ENCODE peak calls at places on chromosomes 4 and X, in six cellular contexts. P is BE2C, F is GM20000, V is MM.1S, Z is astrocyte of the spinal cord, B is epithelial cell of esophagus. M is an unnamed sample.

GRCh38 chr4:131499139-131499873 is 1649.8 kb upstream of the PCDH10 start:
- DNase-seq in P (no peak), F (no peak), V (no peak), Z (peak), B (peak), M (no peak)

GRCh38 chrX:327660-328126 is 9.1 kb upstream of the GTPBP6 start:
- DNase-seq in P (no peak), F (no peak), V (no peak), Z (no peak), B (no peak), M (no peak)

GRCh38 chrX:115898382-115899001 is 272.1 kb upstream of the AGTR2 start:
- DNase-seq in P (peak), F (peak), V (peak), Z (peak), B (no peak), M (no peak)

GRCh38 chrX:12929701-12930100 is 23.3 kb downstream of the TLR8 start:
- DNase-seq in P (no peak), F (no peak), V (no peak), Z (no peak), B (peak), M (no peak)

GRCh38 chrX:153333821-153334653 is at the start of gene ZNF275:
- DNase-seq in P (peak), F (peak), V (peak), Z (peak), B (peak), M (peak)

GRCh38 chr4:169024762-169025161 is 14.7 kb upstream of the CBR4 start:
- DNase-seq in P (peak), F (peak), V (peak), Z (peak), B (peak), M (no peak)

GRCh38 chr4:184719407-184719806 is 14.5 kb downstream of the CENPU start:
- DNase-seq in P (no peak), F (no peak), V (no peak), Z (no peak), B (no peak), M (no peak)

GRCh38 chr4:173526034-173526482 is 4.0 kb downstream of the HAND2 start:
- DNase-seq in P (no peak), F (no peak), V (no peak), Z (no peak), B (no peak), M (no peak)

GRCh38 chr4:101421393-101421792 is 74.1 kb upstream of the PPP3CA start:
- DNase-seq in P (no peak), F (no peak), V (no peak), Z (no peak), B (no peak), M (no peak)

GRCh38 chr4:79852305-79852730 is 220.7 kb downstream of the ANTXR2 start:
- DNase-seq in P (no peak), F (no peak), V (no peak), Z (peak), B (no peak), M (no peak)

GRCh38 chr4:141352775-141353544 is 132.3 kb downstream of the ZNF330 start:
- DNase-seq in P (no peak), F (no peak), V (no peak), Z (peak), B (peak), M (no peak)

GRCh38 chr4:20984011-20984836 is 284.0 kb downstream of the PACRGL start:
- DNase-seq in P (peak), F (no peak), V (no peak), Z (peak), B (no peak), M (no peak)

GRCh38 chr4:112514449-112515277 is 1.3 kb downstream of the NEUROG2 start:
- DNase-seq in P (peak), F (peak), V (peak), Z (no peak), B (no peak), M (peak)

GRCh38 chrX:52368368-52369055 is at the start of gene XAGE2:
- DNase-seq in P (no peak), F (no peak), V (no peak), Z (no peak), B (no peak), M (no peak)

GRCh38 chr4:82753238-82753637 is 45.4 kb downstream of the SCD5 start:
- DNase-seq in P (no peak), F (no peak), V (no peak), Z (no peak), B (peak), M (no peak)

GRCh38 chr4:152234571-152234970 is 301.3 kb downstream of the FBXW7 start:
- DNase-seq in P (no peak), F (no peak), V (no peak), Z (no peak), B (no peak), M (no peak)

GRCh38 chr4:144355809-144356757 is 215.6 kb upstream of the GYPA start:
- DNase-seq in P (no peak), F (peak), V (peak), Z (peak), B (peak), M (peak)

GRCh38 chr4:2761035-2761923 is 5.1 kb upstream of the TNIP2 start:
- DNase-seq in P (no peak), F (peak), V (no peak), Z (peak), B (peak), M (peak)

GRCh38 chrX:48196745-48197213 is at the start of gene SSX5:
- DNase-seq in P (no peak), F (no peak), V (no peak), Z (no peak), B (no peak), M (no peak)

GRCh38 chr4:73687414-73687813 is 53.0 kb upstream of the CXCL8 start:
- DNase-seq in P (no peak), F (no peak), V (no peak), Z (no peak), B (no peak), M (no peak)

GRCh38 chrX:124223524-124223923 is 108.9 kb upstream of the TEX13D start:
- DNase-seq in P (no peak), F (no peak), V (no peak), Z (no peak), B (no peak), M (peak)

GRCh38 chr4:184250795-184251679 is 33.4 kb upstream of the ENPP6 start:
- DNase-seq in P (peak), F (peak), V (peak), Z (peak), B (peak), M (peak)

GRCh38 chr4:6620296-6620695 is 20.2 kb upstream of the MRFAP1 start:
- DNase-seq in P (no peak), F (no peak), V (no peak), Z (no peak), B (no peak), M (no peak)

GRCh38 chr4:7516116-7516772 is 81.5 kb upstream of the PSAPL1 start:
- DNase-seq in P (peak), F (no peak), V (no peak), Z (no peak), B (no peak), M (no peak)

GRCh38 chrX:67612231-67612630 is 68.4 kb downstream of the AR start:
- DNase-seq in P (no peak), F (no peak), V (no peak), Z (peak), B (peak), M (no peak)

GRCh38 chr4:105808459-105809041 is 86.7 kb upstream of the NPNT start:
- DNase-seq in P (peak), F (no peak), V (no peak), Z (peak), B (peak), M (no peak)

GRCh38 chr4:70008771-70009170 is 13.0 kb downstream of the STATH start:
- DNase-seq in P (no peak), F (no peak), V (no peak), Z (no peak), B (no peak), M (no peak)

GRCh38 chrX:150966235-150966634 is 16.9 kb upstream of the HMGB3 start:
- DNase-seq in P (no peak), F (no peak), V (no peak), Z (no peak), B (no peak), M (no peak)

GRCh38 chrX:95728446-95728845 is 956.2 kb upstream of the DIAPH2 start:
- DNase-seq in P (no peak), F (no peak), V (no peak), Z (no peak), B (no peak), M (no peak)

GRCh38 chr4:15434086-15434485 is 6.3 kb downstream of the C1QTNF7 start:
- DNase-seq in P (no peak), F (no peak), V (no peak), Z (no peak), B (no peak), M (no peak)

GRCh38 chrX:155028749-155029360 is 2.2 kb downstream of the FUNDC2 start:
- DNase-seq in P (no peak), F (no peak), V (no peak), Z (peak), B (peak), M (no peak)

GRCh38 chr4:111781611-111782010 is 363.6 kb upstream of the FAM241A start:
- DNase-seq in P (no peak), F (no peak), V (no peak), Z (no peak), B (peak), M (no peak)

GRCh38 chr4:41631538-41631937 is 93.6 kb downstream of the LIMCH1 start:
- DNase-seq in P (no peak), F (no peak), V (no peak), Z (no peak), B (no peak), M (no peak)

GRCh38 chrX:131987252-131987651 is 35.9 kb upstream of the STK26 start:
- DNase-seq in P (no peak), F (peak), V (peak), Z (no peak), B (no peak), M (peak)

GRCh38 chrX:8043121-8043520 is 115.9 kb upstream of the PNPLA4 start:
- DNase-seq in P (no peak), F (no peak), V (no peak), Z (no peak), B (peak), M (no peak)
- TF ChIP-seq CTCF in P (no peak), F (no peak), V (no peak), Z (no peak), B (no peak), M (no peak)

GRCh38 chr4:76733380-76733779 is 164.6 kb downstream of the SOWAHB start:
- DNase-seq in P (no peak), F (no peak), V (peak), Z (no peak), B (peak), M (peak)
- TF ChIP-seq CTCF in P (no peak), F (no peak), V (peak), Z (no peak), B (peak), M (no peak)

DNA sequence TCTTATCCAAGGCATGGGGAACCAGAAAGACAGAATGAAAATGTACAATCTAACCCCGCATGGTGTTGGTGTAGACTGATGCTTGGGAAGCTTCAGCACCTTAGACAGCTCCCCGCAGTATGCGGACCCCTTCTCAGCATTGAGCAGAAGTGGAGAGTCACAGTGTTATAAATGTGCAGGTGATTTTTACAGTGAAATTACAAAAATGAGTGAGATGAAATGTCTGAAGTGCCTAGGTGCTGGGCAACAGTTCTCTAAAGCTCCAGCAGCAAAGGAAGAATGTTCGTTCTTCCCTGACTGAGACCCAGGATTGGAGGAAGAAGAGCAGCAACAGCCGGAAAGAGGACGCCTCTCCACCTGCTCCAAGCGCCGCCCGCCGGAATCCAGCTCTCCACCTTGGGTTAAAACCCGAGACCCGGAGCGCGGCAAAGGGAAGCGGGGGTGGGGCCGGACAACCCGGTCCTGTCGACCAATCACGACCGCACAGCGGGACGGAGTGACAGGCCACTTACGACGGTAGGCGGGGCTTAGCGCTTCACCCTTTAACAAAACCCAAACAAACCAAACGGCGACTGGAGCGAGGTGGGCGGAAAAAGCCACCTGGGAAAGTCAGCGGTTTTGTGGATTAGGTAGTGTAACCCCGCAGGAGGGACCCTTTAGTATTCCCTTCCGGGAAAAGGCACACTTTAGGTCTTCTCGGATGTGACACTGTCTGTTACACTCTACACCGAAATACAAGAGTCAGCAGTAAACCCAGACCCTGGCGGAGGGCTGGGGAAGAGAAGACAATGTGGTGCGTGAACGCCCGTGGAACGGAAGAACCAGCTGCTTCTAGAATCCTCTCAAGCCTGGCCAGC is at the start of gene GLRA3:
- DNase-seq in P (peak), F (peak), V (peak), Z (peak), B (peak), M (peak)
- TF ChIP-seq CTCF in P (no peak), F (no peak), V (no peak), Z (no peak), B (no peak), M (no peak)

GRCh38 chr4:1753692-1754311 is 32.5 kb downstream of the TACC3 start:
- DNase-seq in P (no peak), F (no peak), V (no peak), Z (no peak), B (no peak), M (no peak)

GRCh38 chr4:1755297-1755696 is 34.0 kb downstream of the TACC3 start:
- DNase-seq in P (no peak), F (no peak), V (no peak), Z (no peak), B (no peak), M (no peak)

GRCh38 chr4:1756079-1756478 is 34.8 kb downstream of the TACC3 start:
- DNase-seq in P (no peak), F (no peak), V (no peak), Z (no peak), B (no peak), M (no peak)

GRCh38 chr4:1753256-1753655 is 31.9 kb downstream of the TACC3 start:
- DNase-seq in P (no peak), F (no peak), V (no peak), Z (no peak), B (no peak), M (no peak)

GRCh38 chr4:1754336-1754735 is 33.0 kb downstream of the TACC3 start:
- DNase-seq in P (no peak), F (no peak), V (no peak), Z (no peak), B (no peak), M (no peak)
- TF ChIP-seq CTCF in P (no peak), F (no peak), V (no peak), Z (no peak), B (no peak), M (no peak)

GRCh38 chrX:72387247-72387646 is 81.5 kb upstream of the CITED1 start:
- DNase-seq in P (no peak), F (no peak), V (no peak), Z (no peak), B (no peak), M (no peak)

GRCh38 chrX:72381439-72382198 is 75.9 kb upstream of the CITED1 start:
- DNase-seq in P (no peak), F (no peak), V (no peak), Z (no peak), B (no peak), M (no peak)

GRCh38 chrX:72382199-72382590 is 76.5 kb upstream of the CITED1 start:
- DNase-seq in P (no peak), F (no peak), V (peak), Z (no peak), B (no peak), M (no peak)
- TF ChIP-seq CTCF in P (no peak), F (no peak), V (no peak), Z (no peak), B (no peak), M (no peak)

GRCh38 chrX:49247916-49248811 is 12.9 kb downstream of the CCDC22 start:
- DNase-seq in P (peak), F (no peak), V (no peak), Z (no peak), B (no peak), M (no peak)

GRCh38 chrX:49250066-49250465 is 14.4 kb downstream of the FOXP3 start:
- DNase-seq in P (no peak), F (no peak), V (no peak), Z (no peak), B (no peak), M (no peak)

GRCh38 chrX:49250578-49250977 is 13.9 kb downstream of the FOXP3 start:
- DNase-seq in P (no peak), F (no peak), V (no peak), Z (no peak), B (no peak), M (no peak)

GRCh38 chrX:49249616-49250015 is 14.3 kb downstream of the CCDC22 start:
- DNase-seq in P (no peak), F (no peak), V (no peak), Z (no peak), B (no peak), M (no peak)

GRCh38 chrX:49249071-49249470 is 13.8 kb downstream of the CCDC22 start:
- DNase-seq in P (no peak), F (no peak), V (no peak), Z (no peak), B (no peak), M (no peak)
- TF ChIP-seq CTCF in P (no peak), F (no peak), V (no peak), Z (no peak), B (no peak), M (no peak)

GRCh38 chr4:117949621-117950020 is 84.7 kb upstream of the NDST3 start:
- DNase-seq in P (no peak), F (no peak), V (no peak), Z (no peak), B (no peak), M (no peak)
- TF ChIP-seq CTCF in P (no peak), F (no peak), V (no peak), Z (no peak), B (no peak), M (no peak)

GRCh38 chr4:78057600-78058560 is 757 bp downstream of the FRAS1 start:
- DNase-seq in P (peak), F (peak), V (peak), Z (peak), B (peak), M (peak)

GRCh38 chr4:78058591-78059523 is 1.7 kb downstream of the FRAS1 start:
- DNase-seq in P (peak), F (peak), V (peak), Z (peak), B (peak), M (peak)

GRCh38 chr4:78059524-78059889 is 2.4 kb downstream of the FRAS1 start:
- DNase-seq in P (peak), F (peak), V (peak), Z (peak), B (peak), M (peak)

GRCh38 chr4:78057135-78057599 is at the start of gene FRAS1:
- DNase-seq in P (peak), F (peak), V (no peak), Z (peak), B (peak), M (peak)

DNA sequence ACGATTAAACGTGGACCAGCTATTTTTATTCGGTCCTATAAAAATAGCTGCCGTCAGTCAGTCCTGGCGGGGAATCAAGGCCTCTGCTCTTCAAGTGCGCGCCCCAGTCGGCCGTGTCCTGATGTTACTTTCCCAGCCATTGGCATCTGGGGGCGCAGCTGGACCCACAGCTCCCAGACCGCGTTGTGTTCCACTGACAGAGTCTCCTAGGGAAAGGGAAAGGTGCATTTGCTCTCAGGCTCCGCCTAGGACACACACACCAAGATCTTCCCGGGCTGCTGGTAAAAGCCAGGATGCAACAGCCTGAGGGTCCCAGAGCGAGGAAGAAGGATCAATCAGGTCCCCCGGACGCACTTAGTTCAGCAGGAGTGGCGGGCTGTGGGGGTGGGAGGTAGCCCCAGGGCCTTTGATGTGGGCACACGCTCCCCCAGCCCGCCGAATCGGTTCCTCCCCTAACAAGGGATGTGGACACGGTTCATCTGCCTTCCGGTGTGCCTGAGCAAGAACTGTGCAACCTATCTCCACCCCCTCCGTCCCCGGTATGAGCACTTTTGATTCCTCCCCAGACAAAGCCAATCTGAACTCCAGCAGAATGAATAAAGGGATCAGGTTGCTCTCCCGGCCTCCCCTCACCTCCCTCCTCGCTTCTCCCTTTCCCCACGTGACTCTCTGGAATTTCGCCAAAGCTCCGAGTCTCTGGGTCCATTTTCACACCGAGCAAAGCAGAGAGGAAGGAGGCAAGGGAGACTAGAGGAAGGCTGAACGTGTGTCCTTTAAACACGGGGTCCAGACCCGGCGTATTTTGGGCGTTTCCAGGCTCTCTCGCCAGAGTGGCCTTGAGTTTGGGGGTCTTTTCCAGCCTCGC is 626 bp upstream of the FRAS1 start:
- DNase-seq in P (peak), F (peak), V (no peak), Z (peak), B (peak), M (peak)
- TF ChIP-seq CTCF in P (peak), F (no peak), V (no peak), Z (no peak), B (no peak), M (no peak)

DNA sequence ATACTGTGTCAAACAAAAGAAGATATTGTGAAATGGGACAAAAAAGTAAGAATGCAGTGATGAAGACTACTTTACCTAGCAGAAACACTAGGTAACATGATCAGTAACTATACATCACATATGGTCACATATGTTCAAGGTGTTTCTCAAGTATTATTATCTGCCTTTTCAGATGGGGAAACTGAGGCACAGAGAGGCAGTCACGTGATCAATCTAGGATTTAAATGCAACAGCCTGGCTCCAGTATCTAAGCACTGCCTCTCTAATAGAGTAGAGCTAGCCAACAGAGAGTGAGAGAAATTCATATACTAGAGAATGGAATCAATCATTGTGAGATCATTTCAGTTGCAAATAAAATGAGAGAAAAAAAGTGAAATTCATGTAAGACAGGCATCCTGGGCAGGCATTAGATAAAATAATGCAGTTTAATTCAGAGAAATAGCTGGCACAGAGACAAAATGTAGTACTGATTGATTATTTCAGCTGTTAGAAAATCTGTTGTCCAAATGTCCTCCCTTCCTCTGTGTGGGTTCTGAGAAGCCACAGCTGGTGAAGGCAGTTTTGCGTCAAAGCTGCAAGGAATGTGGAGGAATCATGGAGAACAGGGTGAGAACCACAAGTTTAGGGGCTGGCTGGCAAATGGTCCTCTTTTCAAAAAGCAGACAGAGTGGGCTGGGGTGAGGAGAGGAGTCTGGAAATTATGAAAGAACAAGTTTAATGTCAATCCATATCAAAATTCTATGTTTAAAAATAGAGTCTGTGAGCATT is 26.0 kb downstream of the SMIM43 start:
- DNase-seq in P (no peak), F (no peak), V (no peak), Z (peak), B (no peak), M (no peak)
- TF ChIP-seq CTCF in P (no peak), F (no peak), V (no peak), Z (no peak), B (no peak), M (no peak)

M was measured in activated CD8-positive, alpha-beta T cell treated with anti-CD3 and anti-CD28 coated beads for 36 hours.